ENCODE peak calls at places on chromosomes 2 and 18, in five cellular contexts. R is omental fat pad, H is spleen, Q is dorsolateral prefrontal cortex, E is right atrium auricular region. F is an unnamed sample.

GRCh38 chr2:9652898-9653479 is 22.2 kb upstream of the YWHAQ start:
- DNase-seq in E (no peak), Q (no peak), H (no peak), R (no peak), F (no peak)

GRCh38 chr2:86414996-86415395 is 26.2 kb upstream of the KDM3A start:
- DNase-seq in R (no peak), E (no peak), Q (no peak), H (no peak), F (no peak)

GRCh38 chr2:160203007-160203406 is 2.9 kb upstream of the ITGB6 start:
- DNase-seq in E (no peak), H (no peak), Q (no peak), R (no peak), F (no peak)

GRCh38 chr2:71276311-71277158 is 49.6 kb upstream of the PAIP2B start:
- DNase-seq in Q (peak), R (peak), H (peak), E (peak), F (no peak)

GRCh38 chr2:71742953-71743601 is 289.7 kb downstream of the DYSF start:
- DNase-seq in E (peak), R (peak), Q (peak), H (no peak), F (no peak)

GRCh38 chr2:180905002-180905401 is 75.4 kb upstream of the UBE2E3 start:
- DNase-seq in H (no peak), R (no peak), Q (no peak), E (no peak), F (no peak)

GRCh38 chr2:174122185-174122584 is 126.1 kb downstream of the OLA1 start:
- DNase-seq in E (no peak), R (no peak), Q (no peak), H (no peak), F (no peak)

GRCh38 chr18:3256693-3257626 is 5.0 kb upstream of the MYL12B start:
- DNase-seq in E (no peak), H (no peak), R (no peak), Q (no peak), F (no peak)

GRCh38 chr2:74991977-74992376 is 33.5 kb downstream of the POLE4 start:
- DNase-seq in Q (no peak), E (no peak), H (no peak), R (no peak), F (no peak)

GRCh38 chr2:128997166-128997866 is 678.6 kb upstream of the HS6ST1 start:
- DNase-seq in E (peak), Q (no peak), H (no peak), R (no peak), F (no peak)

DNA sequence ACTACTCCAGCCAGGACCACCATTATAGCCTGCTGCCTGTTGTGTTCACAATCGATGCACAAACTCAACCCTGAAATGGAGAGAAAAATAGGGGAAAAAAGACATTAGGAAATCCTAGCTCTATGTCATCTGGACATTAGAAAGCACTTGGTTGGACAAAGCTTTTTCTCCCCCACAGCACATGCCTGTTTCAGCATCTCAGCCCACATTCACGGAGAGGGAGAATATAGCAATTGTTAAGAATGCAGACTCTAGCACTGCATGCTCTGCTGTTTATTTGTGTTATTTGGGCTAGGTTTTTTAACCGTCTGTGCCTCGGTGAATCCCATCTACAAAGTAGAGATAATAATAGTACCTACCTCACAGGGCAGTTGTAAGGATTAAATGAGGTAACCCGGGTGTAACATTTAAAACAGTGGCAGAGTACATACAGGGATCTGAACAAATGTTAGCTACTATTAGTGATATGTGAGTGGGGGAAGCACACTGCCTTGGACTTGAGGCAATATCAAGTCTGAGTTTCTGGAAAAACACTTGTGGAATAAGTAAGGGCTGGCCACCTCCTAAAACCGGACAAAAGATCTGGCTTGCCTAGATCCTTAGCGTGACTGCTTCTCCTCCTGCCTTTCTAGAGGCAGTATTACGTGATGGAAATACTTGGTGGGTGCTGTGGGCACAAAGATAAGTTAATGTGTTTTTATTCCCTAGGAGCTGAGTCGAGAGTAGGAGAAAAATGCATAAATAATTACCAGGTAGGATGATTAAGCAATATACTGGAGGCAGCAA is 1.1 kb upstream of the PPP1CB start:
- DNase-seq in R (no peak), H (no peak), E (no peak), Q (no peak), F (no peak)
- TF ChIP-seq CTCF in R (no peak), H (no peak), E (peak), Q (no peak), F (peak)

DNA sequence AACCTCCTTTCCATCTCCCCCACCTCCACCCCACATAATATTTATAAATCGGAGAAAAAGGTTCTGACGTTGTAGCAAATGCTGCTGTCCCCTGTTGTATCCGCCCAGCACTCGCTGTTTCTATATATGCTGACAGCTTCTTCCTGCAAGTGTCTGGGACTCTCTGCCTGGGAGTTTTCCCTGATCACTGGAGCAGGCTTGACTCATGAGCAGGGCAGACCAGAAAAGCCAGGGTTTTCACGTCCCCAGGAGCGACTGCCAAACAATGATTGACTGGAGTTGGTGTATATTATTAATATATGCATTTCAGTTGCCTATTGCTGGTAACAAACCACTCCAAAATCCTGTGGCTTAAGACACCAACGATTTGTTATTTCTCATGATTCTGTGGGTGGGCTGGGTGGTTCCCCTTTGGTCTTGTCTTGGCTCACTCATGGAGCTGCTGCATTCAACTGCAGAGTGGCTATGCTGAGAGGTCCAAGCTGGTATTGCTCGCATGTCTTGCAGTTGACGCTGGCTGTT is 21.2 kb upstream of the ASXL2 start:
- DNase-seq in H (no peak), E (no peak), R (no peak), Q (no peak), F (no peak)
- TF ChIP-seq CTCF in H (no peak), E (no peak), R (no peak), Q (no peak), F (no peak)

GRCh38 chr18:45355944-45356520 is 259.2 kb upstream of the SLC14A2 start:
- DNase-seq in Q (no peak), H (no peak), E (no peak), R (no peak), F (no peak)
- TF ChIP-seq CTCF in Q (no peak), H (no peak), E (peak), R (no peak), F (peak)

GRCh38 chr2:100178085-100178788 is 35.8 kb upstream of the AFF3 start:
- DNase-seq in Q (no peak), H (no peak), E (no peak), R (no peak), F (no peak)
- TF ChIP-seq CTCF in Q (no peak), H (no peak), E (peak), R (no peak), F (peak)

GRCh38 chr2:232028071-232028470 is 66.6 kb downstream of the DIS3L2 start:
- DNase-seq in Q (no peak), R (no peak), E (no peak), H (no peak), F (no peak)

GRCh38 chr2:232027530-232027929 is 66.0 kb downstream of the DIS3L2 start:
- DNase-seq in Q (no peak), R (no peak), E (no peak), H (no peak), F (no peak)

GRCh38 chr2:232028631-232029030 is 67.1 kb downstream of the DIS3L2 start:
- DNase-seq in H (no peak), Q (no peak), E (no peak), R (no peak), F (no peak)

GRCh38 chr2:232029336-232029735 is 67.8 kb downstream of the DIS3L2 start:
- DNase-seq in Q (no peak), R (no peak), H (no peak), E (no peak), F (no peak)

DNA sequence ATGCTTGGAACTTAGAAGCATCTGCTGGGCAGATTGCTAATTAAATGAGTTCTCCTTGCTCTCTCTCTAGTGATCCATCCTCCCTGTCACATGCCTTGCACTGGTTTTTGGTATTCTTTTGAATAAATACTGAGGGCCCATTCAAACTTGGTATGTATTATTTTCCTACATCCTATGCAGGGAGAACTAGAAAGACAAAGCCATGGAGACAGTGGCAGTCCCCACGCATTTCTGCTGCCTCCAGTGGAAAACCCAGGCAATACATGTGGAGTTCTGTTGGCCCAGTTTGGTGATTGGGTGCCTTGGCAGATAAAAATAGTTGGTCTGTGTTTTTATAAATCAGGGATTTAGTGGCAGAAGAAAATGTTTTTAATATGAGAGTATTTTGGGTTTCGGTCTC is 68.7 kb downstream of the DIS3L2 start:
- DNase-seq in H (no peak), R (no peak), Q (no peak), E (no peak), F (no peak)
- TF ChIP-seq CTCF in H (no peak), R (no peak), Q (peak), E (no peak), F (peak)

GRCh38 chr2:159185401-159186130 is 100.9 kb downstream of the WDSUB1 start:
- DNase-seq in Q (no peak), R (no peak), E (no peak), H (no peak), F (no peak)
- TF ChIP-seq CTCF in Q (peak), R (no peak), E (peak), H (no peak), F (peak)

DNA sequence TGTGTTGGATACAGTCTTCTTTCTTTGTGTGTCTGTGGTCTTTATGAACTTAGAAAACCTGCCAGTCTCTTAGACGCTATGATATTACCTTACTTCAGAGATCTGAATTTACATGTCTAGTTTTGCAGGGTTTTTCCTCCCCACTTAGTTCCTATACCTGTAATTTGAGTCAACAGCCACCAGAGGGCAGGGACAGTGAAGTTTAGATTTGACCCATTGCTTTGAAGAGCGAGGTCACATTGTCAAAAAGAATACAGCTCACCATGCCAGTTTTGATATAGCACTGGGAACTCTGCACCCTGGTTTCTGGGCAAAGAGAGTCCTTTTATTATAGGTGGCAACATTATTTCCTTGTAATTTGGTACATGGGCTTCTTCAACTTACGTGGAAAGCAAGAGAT is 102.3 kb downstream of the MAPK4 start:
- DNase-seq in R (no peak), Q (no peak), H (no peak), E (no peak), F (no peak)
- TF ChIP-seq CTCF in R (no peak), Q (no peak), H (no peak), E (peak), F (peak)

GRCh38 chr2:233807966-233808892 is 30.1 kb downstream of the MROH2A start:
- DNase-seq in R (no peak), Q (no peak), H (peak), E (peak), F (no peak)

GRCh38 chr2:233811087-233811486 is 33.0 kb downstream of the MROH2A start:
- DNase-seq in H (peak), R (peak), E (no peak), Q (no peak), F (peak)

GRCh38 chr2:233810385-233810784 is 32.3 kb downstream of the MROH2A start:
- DNase-seq in R (no peak), H (no peak), Q (no peak), E (no peak), F (no peak)

GRCh38 chr2:233803994-233804393 is 25.9 kb downstream of the MROH2A start:
- DNase-seq in E (peak), R (no peak), Q (no peak), H (peak), F (no peak)

DNA sequence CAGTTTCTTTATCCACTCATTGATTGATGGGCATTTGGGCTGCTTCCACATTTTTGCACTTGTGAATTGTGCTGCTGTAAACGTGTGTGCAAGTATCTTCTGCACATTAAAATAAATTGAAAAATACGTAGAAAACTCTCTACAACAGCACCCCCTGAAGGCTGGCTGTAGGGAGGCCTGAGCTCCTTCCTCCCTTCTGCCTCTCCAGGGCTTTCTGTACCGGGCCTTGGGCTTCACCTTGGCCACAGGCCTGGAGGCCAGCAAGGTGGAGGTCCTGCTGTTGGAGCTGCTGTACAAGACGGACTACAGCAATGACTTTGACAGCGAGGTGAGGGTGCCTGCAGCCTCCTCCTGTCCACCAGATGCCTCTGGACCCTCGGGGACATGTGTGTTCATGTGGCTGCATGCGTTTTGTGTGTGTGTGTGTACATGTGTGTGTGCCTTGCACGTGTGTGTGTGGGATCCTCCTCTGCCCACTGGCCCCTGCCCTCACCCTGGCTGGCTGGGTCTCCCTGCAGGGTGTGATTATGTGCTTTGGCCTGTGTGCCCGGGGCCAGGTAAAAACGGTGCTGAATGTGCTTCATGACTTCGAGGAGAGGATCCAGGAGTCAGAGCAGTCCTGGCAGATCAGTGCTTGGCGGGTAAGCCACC is 29.2 kb downstream of the MROH2A start:
- DNase-seq in Q (no peak), E (peak), R (no peak), H (peak), F (peak)
- TF ChIP-seq CTCF in Q (no peak), E (no peak), R (no peak), H (no peak), F (no peak)

F was measured in chondrocyte.